ENCODE peak calls at places on chromosomes 1 and 21, in four cellular contexts. W is GM12878, K is K562, F is HepG2. O is an unnamed sample.

GRCh38 chr21:29293495-29293894 is 5.2 kb upstream of the BACH1 start:
- DNase-seq in W (peak), K (no peak), F (no peak), O (no peak)

GRCh38 chr1:108691886-108692723 is at the start of gene PRPF38B:
- DNase-seq in W (peak), K (peak), F (peak), O (peak)

GRCh38 chr1:52709016-52709415 is 10.9 kb upstream of the COA7 start:
- DNase-seq in W (no peak), K (no peak), F (no peak), O (no peak)

GRCh38 chr1:168157638-168158037 is 20.9 kb upstream of the GPR161 start:
- DNase-seq in W (no peak), K (no peak), F (no peak), O (no peak)

GRCh38 chr21:37936010-37936785 is 19.9 kb upstream of the KCNJ6 start:
- DNase-seq in W (no peak), K (no peak), F (no peak), O (no peak)

GRCh38 chr21:22468893-22469292 is 1470.7 kb downstream of the NCAM2 start:
- DNase-seq in W (no peak), K (no peak), F (no peak), O (no peak)

GRCh38 chr1:19737413-19737812 is 62.3 kb downstream of the TMCO4 start:
- DNase-seq in W (no peak), K (no peak), F (no peak), O (no peak)

GRCh38 chr1:76826072-76826827 is 41.0 kb upstream of the ST6GALNAC5 start:
- DNase-seq in W (no peak), K (no peak), F (no peak), O (no peak)

GRCh38 chr1:106268070-106268469 is 788.4 kb upstream of the PRMT6 start:
- DNase-seq in W (no peak), K (no peak), F (peak), O (peak)

GRCh38 chr1:116493484-116494350 is 77.1 kb downstream of the CD58 start:
- DNase-seq in W (no peak), K (no peak), F (no peak), O (no peak)

GRCh38 chr21:36626791-36627190 is 72.1 kb upstream of the SIM2 start:
- DNase-seq in W (no peak), K (no peak), F (no peak), O (no peak)

GRCh38 chr1:117710710-117711109 is 104.9 kb downstream of the TENT5C start:
- DNase-seq in W (no peak), K (peak), F (no peak), O (peak)

GRCh38 chr1:242890211-242890741 is 364.8 kb downstream of the CEP170 start:
- DNase-seq in W (no peak), K (no peak), F (no peak), O (no peak)

GRCh38 chr1:95974586-95974985 is 740.6 kb downstream of the RWDD3 start:
- DNase-seq in W (no peak), K (no peak), F (no peak), O (no peak)

GRCh38 chr1:239016337-239016736 is 370.0 kb upstream of the CHRM3 start:
- DNase-seq in W (no peak), K (no peak), F (no peak), O (no peak)

GRCh38 chr1:218344814-218345672 is at the start of gene TGFB2:
- DNase-seq in W (no peak), K (peak), F (no peak), O (peak)

GRCh38 chr1:55071477-55071876 is 32.1 kb downstream of the PCSK9 start:
- DNase-seq in W (no peak), K (peak), F (peak), O (peak)

GRCh38 chr1:230205719-230206198 is 138.7 kb downstream of the GALNT2 start:
- DNase-seq in W (no peak), K (peak), F (no peak), O (no peak)

GRCh38 chr1:167196185-167196584 is 24.5 kb upstream of the POU2F1 start:
- DNase-seq in W (no peak), K (no peak), F (no peak), O (no peak)

GRCh38 chr1:172325562-172325961 is 94.9 kb upstream of the C1orf105 start:
- DNase-seq in W (no peak), K (no peak), F (no peak), O (no peak)

GRCh38 chr1:21072721-21073120 is 104.0 kb downstream of the EIF4G3 start:
- DNase-seq in W (no peak), K (no peak), F (no peak), O (no peak)

GRCh38 chr1:26049531-26050254 is 3.8 kb upstream of the SLC30A2 start:
- DNase-seq in W (no peak), K (peak), F (no peak), O (no peak)

GRCh38 chr1:235069577-235070563 is 58.8 kb downstream of the TOMM20 start:
- DNase-seq in W (no peak), K (no peak), F (peak), O (no peak)

GRCh38 chr1:44505210-44505993 is 100.3 kb downstream of the RNF220 start:
- DNase-seq in W (no peak), K (no peak), F (no peak), O (no peak)

GRCh38 chr1:15974855-15975254 is 1.0 kb downstream of the ZBTB17 start:
- DNase-seq in W (no peak), K (no peak), F (no peak), O (no peak)

GRCh38 chr1:161994153-161994814 is 29.4 kb downstream of the OLFML2B start:
- DNase-seq in W (no peak), K (no peak), F (no peak), O (no peak)

GRCh38 chr1:149986486-149987296 is 23.8 kb downstream of the OTUD7B start:
- DNase-seq in W (no peak), K (no peak), F (no peak), O (no peak)

GRCh38 chr1:84892657-84893618 is at the start of gene LPAR3:
- DNase-seq in W (no peak), K (peak), F (no peak), O (peak)

GRCh38 chr1:159429074-159429861 is 2.7 kb upstream of the OR10J4 start:
- DNase-seq in W (no peak), K (no peak), F (no peak), O (no peak)

DNA sequence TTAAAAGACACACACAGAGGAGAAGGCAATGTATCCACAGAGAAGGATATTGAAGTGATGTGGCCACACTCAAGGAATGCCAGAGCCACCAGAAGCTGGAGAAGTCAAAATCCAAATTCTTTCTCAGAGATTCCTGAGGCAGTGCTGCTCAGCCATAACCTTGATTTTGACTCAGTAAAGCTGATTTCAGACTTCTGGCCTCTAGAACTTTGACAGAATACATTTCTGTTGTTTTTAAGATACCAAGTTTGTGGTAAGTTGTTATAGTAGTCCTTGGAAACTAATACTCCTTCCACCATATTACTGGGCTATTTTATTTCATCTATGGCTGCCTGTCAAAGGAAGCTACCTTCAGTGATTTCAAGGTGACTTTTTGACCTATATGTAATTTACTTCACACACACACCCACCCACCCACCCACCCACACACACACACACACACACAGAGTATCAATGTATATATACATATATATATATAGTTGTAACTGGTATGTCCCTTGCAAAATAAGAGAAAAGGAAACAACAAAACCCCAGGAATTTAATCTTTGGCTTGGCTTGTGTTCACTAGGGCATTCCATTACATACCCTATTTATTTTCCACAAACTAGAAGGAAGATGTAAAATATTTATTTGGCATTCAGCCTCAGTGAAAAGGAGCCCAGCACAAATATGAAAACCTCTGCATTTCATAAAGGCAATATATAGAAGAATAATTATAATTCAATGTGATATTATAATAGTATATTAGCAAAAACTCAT is 142.1 kb upstream of the PTGFR start:
- DNase-seq in W (no peak), K (no peak), F (no peak), O (no peak)
- TF ChIP-seq SP1 in W (no peak), K (no peak), F (no peak), O (no peak)

DNA sequence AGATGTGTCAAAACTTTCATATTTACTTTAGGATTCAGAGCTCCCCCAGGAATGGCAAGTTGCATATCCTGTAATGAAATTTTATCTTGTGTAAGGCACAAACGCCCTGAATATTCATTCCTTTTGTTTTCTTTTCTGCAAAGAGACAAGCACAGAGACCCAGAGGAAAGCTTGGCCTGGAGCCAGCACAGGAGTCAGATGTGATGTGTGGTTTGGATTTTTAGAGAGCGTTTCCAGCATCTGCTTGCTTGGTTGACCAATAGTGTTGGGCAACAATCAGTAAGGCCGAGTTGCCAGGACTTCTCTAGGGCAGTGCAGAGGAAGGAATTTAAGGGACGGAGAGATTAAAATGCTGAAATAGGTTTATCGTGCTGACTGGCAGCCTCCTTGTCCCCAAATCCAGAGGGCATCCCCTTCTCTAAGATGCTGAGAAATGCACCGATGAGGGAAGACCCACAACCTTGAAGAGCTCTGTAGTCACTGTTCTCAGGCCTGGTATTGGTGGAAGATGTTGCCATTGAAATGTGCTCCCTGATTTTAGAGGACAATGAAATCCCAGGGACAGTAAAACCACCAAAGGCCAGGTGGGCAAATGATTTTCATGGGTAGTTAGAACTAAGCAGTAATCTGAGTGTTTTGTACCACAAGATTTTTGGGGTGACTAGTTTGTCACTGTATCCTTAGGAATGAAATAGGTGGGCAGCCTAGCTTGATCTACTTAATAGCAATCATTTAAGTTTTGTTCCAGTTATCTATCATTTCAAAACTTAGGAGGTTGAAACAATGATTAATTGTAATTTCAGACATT is 37.9 kb upstream of the RHOU start:
- DNase-seq in W (no peak), K (no peak), F (peak), O (no peak)
- TF ChIP-seq FOXK2 in W (no peak), K (no peak), F (no peak), O (no peak)

GRCh38 chr1:210364479-210364878 is 35.8 kb downstream of the HHAT start:
- DNase-seq in W (no peak), K (no peak), F (no peak), O (no peak)
- TF ChIP-seq FOXM1 in W (no peak), K (no peak), F (no peak), O (no peak)

DNA sequence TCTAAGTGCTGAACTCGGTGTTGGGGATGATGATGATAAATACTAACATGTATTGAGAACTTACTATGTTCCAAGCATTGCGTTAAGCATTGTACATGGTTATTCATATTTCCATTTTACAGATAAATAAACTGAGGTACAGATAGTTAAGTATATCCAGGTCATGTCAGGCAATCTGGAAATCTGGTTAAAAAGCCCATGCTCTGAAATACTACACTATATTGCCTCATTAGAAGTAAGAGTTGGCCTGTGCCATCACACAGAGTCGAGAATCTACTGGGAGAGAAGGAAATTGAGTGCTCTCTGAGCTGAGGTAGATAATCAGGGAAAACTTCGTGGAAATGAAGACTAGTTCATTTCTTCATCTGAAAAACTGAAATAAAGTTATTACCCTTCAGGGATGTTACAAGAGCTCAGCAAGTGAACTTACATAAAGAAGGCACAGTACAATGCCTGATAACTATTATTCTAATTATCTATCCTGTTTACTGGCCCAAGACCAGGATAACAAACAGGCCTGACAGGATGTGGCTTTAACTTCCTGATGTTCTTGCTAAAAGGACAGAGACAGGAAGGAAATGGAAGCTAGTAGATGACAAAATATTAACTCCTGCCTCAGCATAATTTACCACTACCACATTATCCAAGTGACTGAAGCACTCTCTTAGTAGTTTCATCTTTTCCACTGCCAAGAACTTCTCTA is 85.6 kb downstream of the EPS15 start:
- DNase-seq in W (no peak), K (no peak), F (no peak), O (no peak)
- TF ChIP-seq SP1 in W (no peak), K (no peak), F (no peak), O (no peak)

DNA sequence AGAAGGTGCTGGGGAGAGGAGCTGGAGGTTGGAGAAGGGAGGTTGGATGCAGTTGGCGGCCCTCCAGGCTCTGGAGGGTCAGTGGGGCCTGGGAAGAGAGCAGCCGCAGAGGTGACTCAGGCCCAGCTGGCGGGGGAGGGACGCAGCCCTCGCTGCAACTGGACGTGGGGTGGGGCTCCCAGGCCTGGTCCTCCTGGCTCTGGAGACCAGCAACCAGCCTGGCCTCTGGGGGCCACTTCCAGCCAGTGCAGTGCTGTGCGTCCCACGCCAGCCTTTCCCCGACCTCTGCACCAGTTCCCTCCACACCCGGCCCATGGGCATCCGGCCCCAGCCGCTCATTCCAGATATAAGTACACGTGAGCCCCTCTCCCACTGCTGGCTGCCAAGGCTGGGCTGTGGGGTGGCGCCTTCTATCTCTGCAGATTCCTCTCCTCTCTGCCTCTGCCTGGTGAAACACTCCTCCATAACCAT is 38.0 kb upstream of the COL18A1 start:
- DNase-seq in W (no peak), K (peak), F (peak), O (no peak)
- TF ChIP-seq FOXK2 in W (no peak), K (no peak), F (no peak), O (no peak)

GRCh38 chr1:36304970-36305914 is 926 bp upstream of the SH3D21 start:
- DNase-seq in W (no peak), K (no peak), F (peak), O (no peak)
- TF ChIP-seq FOXM1 in W (no peak), K (no peak), F (no peak), O (no peak)

GRCh38 chr21:42850866-42851391 is 28.4 kb downstream of the WDR4 start:
- DNase-seq in W (no peak), K (peak), F (no peak), O (peak)
- TF ChIP-seq SP1 in W (no peak), K (no peak), F (no peak), O (no peak)

DNA sequence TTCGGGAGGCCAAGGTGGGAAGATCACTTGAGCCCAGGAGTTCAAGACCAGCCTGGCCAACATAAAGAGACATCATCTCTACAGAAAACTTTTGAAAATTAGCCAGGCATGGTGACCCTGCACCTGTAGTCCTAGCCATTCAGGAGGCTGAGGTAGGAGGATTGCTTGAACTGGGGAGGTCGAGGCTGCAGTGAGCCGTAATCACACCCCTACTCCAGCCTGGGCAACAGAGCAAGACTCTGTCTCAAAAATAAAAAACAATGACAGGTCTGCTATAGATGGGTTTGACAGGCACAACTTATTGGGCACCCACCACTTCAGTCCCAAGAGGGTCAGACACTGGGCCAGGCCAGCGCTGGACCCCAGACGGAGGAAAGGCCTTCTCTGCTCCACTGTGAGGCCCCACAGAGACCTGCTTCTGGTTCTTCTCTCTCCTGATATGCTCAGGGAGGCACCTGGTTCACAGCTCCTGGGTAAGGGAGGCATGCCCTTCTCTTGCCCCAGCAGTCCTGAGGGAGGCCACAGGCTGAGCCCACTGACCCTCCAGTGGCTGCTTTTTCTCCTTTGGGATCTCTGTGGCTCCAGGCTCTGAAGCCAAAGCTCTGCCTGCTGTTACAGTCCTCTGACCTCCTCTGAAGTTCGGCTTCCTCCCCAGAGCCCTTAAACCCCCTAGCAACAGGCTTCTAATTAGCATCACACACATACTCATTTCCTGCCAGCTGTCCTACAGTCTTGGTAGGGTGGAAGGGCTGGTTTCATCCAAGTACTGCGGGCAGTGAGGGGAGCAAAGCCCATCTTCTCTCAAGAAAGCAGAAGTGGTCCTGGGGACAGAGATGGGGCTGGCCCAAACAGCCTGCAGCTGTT is 14.4 kb downstream of the S100A16 start:
- DNase-seq in W (peak), K (no peak), F (no peak), O (peak)
- TF ChIP-seq FOXK2 in W (no peak), K (no peak), F (no peak), O (no peak)

DNA sequence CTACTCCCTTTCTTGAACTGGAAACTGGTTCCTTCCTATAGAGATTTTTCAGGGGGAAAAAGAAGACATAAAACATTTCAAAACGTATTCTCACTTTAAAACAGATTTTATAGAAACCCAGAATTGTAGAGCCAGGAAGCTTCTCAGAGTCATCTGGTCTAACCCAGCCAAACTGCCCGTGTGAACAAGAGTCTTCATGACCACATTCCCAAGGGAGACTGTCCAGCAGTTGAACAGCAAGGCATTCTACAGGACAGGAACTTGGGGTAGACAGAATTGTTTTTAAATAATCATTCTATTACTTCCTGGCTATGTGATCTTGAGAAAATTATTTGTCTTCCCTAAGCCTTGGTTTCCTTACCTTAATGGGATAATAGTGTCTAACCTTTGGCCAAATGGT is 163.5 kb upstream of the IVNS1ABP start:
- DNase-seq in W (no peak), K (no peak), F (no peak), O (no peak)
- TF ChIP-seq FOXM1 in W (no peak), K (no peak), F (no peak), O (no peak)

DNA sequence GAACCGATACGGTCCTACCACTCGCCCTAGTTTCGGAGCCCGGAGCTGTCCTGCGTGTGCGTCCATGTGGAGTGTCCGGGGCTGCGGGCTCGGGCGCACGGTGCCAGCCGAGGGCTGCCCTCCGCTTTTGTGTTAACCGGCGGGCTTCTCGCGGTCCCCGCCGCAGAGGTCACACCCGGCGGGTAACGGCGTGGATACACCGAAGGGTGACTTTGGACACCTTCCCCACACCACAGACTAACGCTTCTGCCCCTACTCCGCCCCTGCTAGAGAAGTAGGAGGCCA is 695 bp upstream of the ATF3 start:
- DNase-seq in W (no peak), K (no peak), F (no peak), O (no peak)
- TF ChIP-seq SP1 in W (no peak), K (no peak), F (no peak), O (no peak)